ENCODE peak calls at places on chromosomes 13 and 19, in ten cellular contexts. One of them, this sample, is unnamed.

GRCh38 chr13:73465629-73465974 is 406.8 kb downstream of the KLF5 start:
- DNase-seq in breast epithelium: no peak
- DNase-seq in GM23338: no peak
- DNase-seq in BJ: no peak
- DNase-seq in astrocyte of the cerebellum: no peak
- DNase-seq in omental fat pad: no peak
- DNase-seq in hepatocyte: peak
- DNase-seq in foreskin keratinocyte: peak
- DNase-seq in CD8-positive, alpha-beta T cell: no peak
- DNase-seq in HFF-Myc: no peak
- DNase-seq in this sample: peak

GRCh38 chr19:30066781-30067759 is 125.0 kb downstream of the URI1 start:
- DNase-seq in foreskin keratinocyte: no peak
- DNase-seq in hepatocyte: no peak
- DNase-seq in breast epithelium: no peak
- DNase-seq in BJ: no peak
- DNase-seq in HFF-Myc: no peak
- DNase-seq in astrocyte of the cerebellum: no peak
- DNase-seq in omental fat pad: no peak
- DNase-seq in CD8-positive, alpha-beta T cell: no peak
- DNase-seq in GM23338: no peak
- DNase-seq in this sample: no peak

GRCh38 chr13:48686810-48687209 is 33.1 kb downstream of the CYSLTR2 start:
- DNase-seq in CD8-positive, alpha-beta T cell: no peak
- DNase-seq in foreskin keratinocyte: no peak
- DNase-seq in astrocyte of the cerebellum: no peak
- DNase-seq in omental fat pad: no peak
- DNase-seq in HFF-Myc: no peak
- DNase-seq in BJ: no peak
- DNase-seq in hepatocyte: no peak
- DNase-seq in GM23338: no peak
- DNase-seq in breast epithelium: no peak
- DNase-seq in this sample: no peak

GRCh38 chr19:14704450-14704849 is 14.6 kb downstream of the ZNF333 start:
- DNase-seq in BJ: no peak
- DNase-seq in astrocyte of the cerebellum: no peak
- DNase-seq in foreskin keratinocyte: no peak
- DNase-seq in GM23338: no peak
- DNase-seq in HFF-Myc: no peak
- DNase-seq in breast epithelium: no peak
- DNase-seq in omental fat pad: no peak
- DNase-seq in CD8-positive, alpha-beta T cell: no peak
- DNase-seq in hepatocyte: no peak
- DNase-seq in this sample: no peak

GRCh38 chr13:72953391-72953960 is 105.3 kb upstream of the KLF5 start:
- DNase-seq in foreskin keratinocyte: peak
- DNase-seq in astrocyte of the cerebellum: no peak
- DNase-seq in breast epithelium: peak
- DNase-seq in HFF-Myc: no peak
- DNase-seq in CD8-positive, alpha-beta T cell: no peak
- DNase-seq in omental fat pad: no peak
- DNase-seq in BJ: no peak
- DNase-seq in GM23338: no peak
- DNase-seq in hepatocyte: no peak
- DNase-seq in this sample: no peak

GRCh38 chr13:47932953-47933687 is 68.0 kb downstream of the SUCLA2 start:
- DNase-seq in omental fat pad: no peak
- DNase-seq in HFF-Myc: no peak
- DNase-seq in astrocyte of the cerebellum: no peak
- DNase-seq in foreskin keratinocyte: no peak
- DNase-seq in hepatocyte: no peak
- DNase-seq in GM23338: peak
- DNase-seq in CD8-positive, alpha-beta T cell: no peak
- DNase-seq in BJ: no peak
- DNase-seq in breast epithelium: no peak
- DNase-seq in this sample: no peak

GRCh38 chr19:2774953-2775555 is 8.0 kb downstream of the SGTA start:
- DNase-seq in HFF-Myc: no peak
- DNase-seq in BJ: no peak
- DNase-seq in omental fat pad: no peak
- DNase-seq in astrocyte of the cerebellum: no peak
- DNase-seq in CD8-positive, alpha-beta T cell: no peak
- DNase-seq in hepatocyte: no peak
- DNase-seq in breast epithelium: no peak
- DNase-seq in foreskin keratinocyte: no peak
- DNase-seq in GM23338: no peak
- DNase-seq in this sample: no peak

GRCh38 chr13:85828094-85828684 is 29.0 kb upstream of the SLITRK6 start:
- DNase-seq in BJ: no peak
- DNase-seq in CD8-positive, alpha-beta T cell: no peak
- DNase-seq in GM23338: peak
- DNase-seq in breast epithelium: no peak
- DNase-seq in foreskin keratinocyte: no peak
- DNase-seq in HFF-Myc: no peak
- DNase-seq in omental fat pad: no peak
- DNase-seq in astrocyte of the cerebellum: peak
- DNase-seq in hepatocyte: peak
- DNase-seq in this sample: peak

GRCh38 chr19:33132021-33132420 is at the start of gene WDR88:
- DNase-seq in GM23338: peak
- DNase-seq in BJ: no peak
- DNase-seq in hepatocyte: no peak
- DNase-seq in foreskin keratinocyte: no peak
- DNase-seq in omental fat pad: no peak
- DNase-seq in CD8-positive, alpha-beta T cell: no peak
- DNase-seq in HFF-Myc: no peak
- DNase-seq in astrocyte of the cerebellum: no peak
- DNase-seq in breast epithelium: no peak
- DNase-seq in this sample: no peak

GRCh38 chr19:33130433-33130832 is 1.5 kb upstream of the WDR88 start:
- DNase-seq in BJ: no peak
- DNase-seq in CD8-positive, alpha-beta T cell: no peak
- DNase-seq in breast epithelium: no peak
- DNase-seq in GM23338: no peak
- DNase-seq in HFF-Myc: no peak
- DNase-seq in omental fat pad: no peak
- DNase-seq in foreskin keratinocyte: no peak
- DNase-seq in astrocyte of the cerebellum: no peak
- DNase-seq in hepatocyte: no peak
- DNase-seq in this sample: no peak

GRCh38 chr19:33133438-33134031 is 1.6 kb downstream of the WDR88 start:
- DNase-seq in hepatocyte: no peak
- DNase-seq in BJ: no peak
- DNase-seq in astrocyte of the cerebellum: no peak
- DNase-seq in CD8-positive, alpha-beta T cell: no peak
- DNase-seq in omental fat pad: no peak
- DNase-seq in foreskin keratinocyte: no peak
- DNase-seq in GM23338: peak
- DNase-seq in HFF-Myc: peak
- DNase-seq in breast epithelium: peak
- DNase-seq in this sample: no peak

GRCh38 chr19:33134571-33135041 is 2.7 kb downstream of the WDR88 start:
- DNase-seq in BJ: no peak
- DNase-seq in HFF-Myc: no peak
- DNase-seq in hepatocyte: no peak
- DNase-seq in GM23338: peak
- DNase-seq in CD8-positive, alpha-beta T cell: peak
- DNase-seq in breast epithelium: no peak
- DNase-seq in astrocyte of the cerebellum: no peak
- DNase-seq in foreskin keratinocyte: no peak
- DNase-seq in omental fat pad: no peak
- DNase-seq in this sample: no peak

GRCh38 chr19:33132425-33132824 is 511 bp downstream of the WDR88 start:
- DNase-seq in BJ: no peak
- DNase-seq in foreskin keratinocyte: no peak
- DNase-seq in hepatocyte: no peak
- DNase-seq in CD8-positive, alpha-beta T cell: no peak
- DNase-seq in astrocyte of the cerebellum: no peak
- DNase-seq in breast epithelium: no peak
- DNase-seq in GM23338: peak
- DNase-seq in HFF-Myc: no peak
- DNase-seq in omental fat pad: no peak
- DNase-seq in this sample: no peak
- TF ChIP-seq CTCF in BJ: peak
- TF ChIP-seq CTCF in foreskin keratinocyte: peak
- TF ChIP-seq CTCF in hepatocyte: peak
- TF ChIP-seq CTCF in CD8-positive, alpha-beta T cell: no peak
- TF ChIP-seq CTCF in astrocyte of the cerebellum: peak
- TF ChIP-seq CTCF in breast epithelium: no peak
- TF ChIP-seq CTCF in GM23338: peak
- TF ChIP-seq CTCF in HFF-Myc: peak
- TF ChIP-seq CTCF in omental fat pad: no peak
- TF ChIP-seq CTCF in this sample: no peak

DNA sequence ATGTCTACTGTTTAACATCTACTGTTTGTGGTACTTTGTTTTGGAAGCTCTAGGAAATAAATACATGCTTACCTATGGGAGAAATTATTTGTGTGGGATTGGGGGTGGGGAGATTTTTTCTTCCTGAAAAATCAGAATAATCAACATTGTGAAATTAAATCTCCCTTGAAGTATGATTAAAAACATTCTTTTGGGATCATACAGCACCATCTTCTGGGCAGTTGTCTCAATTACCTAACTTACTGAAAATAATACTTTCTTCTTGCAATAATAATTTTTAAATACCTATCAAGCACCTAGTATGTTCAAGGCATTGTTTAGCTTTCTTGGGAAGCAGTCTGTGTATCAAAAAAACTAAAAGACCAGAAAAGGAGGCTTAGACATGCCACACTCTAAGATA is 576.5 kb upstream of the ARGLU1 start:
- DNase-seq in breast epithelium: no peak
- DNase-seq in foreskin keratinocyte: no peak
- DNase-seq in omental fat pad: no peak
- DNase-seq in CD8-positive, alpha-beta T cell: no peak
- DNase-seq in hepatocyte: no peak
- DNase-seq in astrocyte of the cerebellum: peak
- DNase-seq in BJ: no peak
- DNase-seq in HFF-Myc: no peak
- DNase-seq in GM23338: peak
- DNase-seq in this sample: no peak
- TF ChIP-seq CTCF in breast epithelium: no peak
- TF ChIP-seq CTCF in foreskin keratinocyte: peak
- TF ChIP-seq CTCF in omental fat pad: no peak
- TF ChIP-seq CTCF in CD8-positive, alpha-beta T cell: no peak
- TF ChIP-seq CTCF in hepatocyte: peak
- TF ChIP-seq CTCF in astrocyte of the cerebellum: no peak
- TF ChIP-seq CTCF in BJ: no peak
- TF ChIP-seq CTCF in HFF-Myc: no peak
- TF ChIP-seq CTCF in GM23338: peak
- TF ChIP-seq CTCF in this sample: no peak

GRCh38 chr19:39411006-39411831 is 1.2 kb upstream of the PLEKHG2 start:
- DNase-seq in GM23338: no peak
- DNase-seq in breast epithelium: no peak
- DNase-seq in omental fat pad: no peak
- DNase-seq in foreskin keratinocyte: no peak
- DNase-seq in CD8-positive, alpha-beta T cell: no peak
- DNase-seq in HFF-Myc: no peak
- DNase-seq in BJ: no peak
- DNase-seq in hepatocyte: peak
- DNase-seq in astrocyte of the cerebellum: no peak
- DNase-seq in this sample: no peak

GRCh38 chr19:39410620-39411005 is 1.9 kb upstream of the PLEKHG2 start:
- DNase-seq in astrocyte of the cerebellum: no peak
- DNase-seq in omental fat pad: no peak
- DNase-seq in foreskin keratinocyte: no peak
- DNase-seq in hepatocyte: peak
- DNase-seq in GM23338: no peak
- DNase-seq in BJ: no peak
- DNase-seq in HFF-Myc: no peak
- DNase-seq in breast epithelium: no peak
- DNase-seq in CD8-positive, alpha-beta T cell: no peak
- DNase-seq in this sample: no peak

GRCh38 chr19:39408392-39409206 is 2.0 kb downstream of the ZFP36 start:
- DNase-seq in breast epithelium: no peak
- DNase-seq in HFF-Myc: no peak
- DNase-seq in hepatocyte: peak
- DNase-seq in CD8-positive, alpha-beta T cell: no peak
- DNase-seq in foreskin keratinocyte: peak
- DNase-seq in GM23338: no peak
- DNase-seq in BJ: no peak
- DNase-seq in omental fat pad: no peak
- DNase-seq in astrocyte of the cerebellum: no peak
- DNase-seq in this sample: no peak

GRCh38 chr19:39409207-39409885 is 2.7 kb downstream of the ZFP36 start:
- DNase-seq in hepatocyte: peak
- DNase-seq in GM23338: peak
- DNase-seq in CD8-positive, alpha-beta T cell: peak
- DNase-seq in astrocyte of the cerebellum: no peak
- DNase-seq in omental fat pad: no peak
- DNase-seq in HFF-Myc: no peak
- DNase-seq in BJ: no peak
- DNase-seq in foreskin keratinocyte: peak
- DNase-seq in breast epithelium: peak
- DNase-seq in this sample: peak

GRCh38 chr19:39409886-39410619 is 2.4 kb upstream of the PLEKHG2 start:
- DNase-seq in GM23338: peak
- DNase-seq in hepatocyte: peak
- DNase-seq in foreskin keratinocyte: no peak
- DNase-seq in BJ: no peak
- DNase-seq in omental fat pad: no peak
- DNase-seq in breast epithelium: no peak
- DNase-seq in CD8-positive, alpha-beta T cell: peak
- DNase-seq in HFF-Myc: no peak
- DNase-seq in astrocyte of the cerebellum: no peak
- DNase-seq in this sample: no peak
- TF ChIP-seq CTCF in GM23338: no peak
- TF ChIP-seq CTCF in hepatocyte: no peak
- TF ChIP-seq CTCF in foreskin keratinocyte: no peak
- TF ChIP-seq CTCF in BJ: peak
- TF ChIP-seq CTCF in omental fat pad: no peak
- TF ChIP-seq CTCF in breast epithelium: peak
- TF ChIP-seq CTCF in CD8-positive, alpha-beta T cell: no peak
- TF ChIP-seq CTCF in HFF-Myc: no peak
- TF ChIP-seq CTCF in astrocyte of the cerebellum: no peak
- TF ChIP-seq CTCF in this sample: no peak

GRCh38 chr19:16325161-16325527 is 518 bp downstream of the KLF2 start:
- DNase-seq in foreskin keratinocyte: no peak
- DNase-seq in breast epithelium: no peak
- DNase-seq in hepatocyte: peak
- DNase-seq in GM23338: peak
- DNase-seq in BJ: no peak
- DNase-seq in CD8-positive, alpha-beta T cell: no peak
- DNase-seq in HFF-Myc: no peak
- DNase-seq in omental fat pad: no peak
- DNase-seq in astrocyte of the cerebellum: no peak
- DNase-seq in this sample: no peak
- TF ChIP-seq CTCF in foreskin keratinocyte: peak
- TF ChIP-seq CTCF in breast epithelium: no peak
- TF ChIP-seq CTCF in hepatocyte: no peak
- TF ChIP-seq CTCF in GM23338: no peak
- TF ChIP-seq CTCF in BJ: no peak
- TF ChIP-seq CTCF in CD8-positive, alpha-beta T cell: no peak
- TF ChIP-seq CTCF in HFF-Myc: no peak
- TF ChIP-seq CTCF in omental fat pad: no peak
- TF ChIP-seq CTCF in astrocyte of the cerebellum: no peak
- TF ChIP-seq CTCF in this sample: peak